ENCODE peak calls at places on chromosome 12, in nine cellular contexts. One of them, this sample, is unnamed.

GRCh38 chr12:117321572-117321971 is 39.9 kb downstream of the NOS1 start:
- DNase-seq in psoas muscle: no peak
- DNase-seq in WERI-Rb-1: no peak
- DNase-seq in heart left ventricle: no peak
- DNase-seq in bronchial epithelial cell: no peak
- DNase-seq in K562: no peak
- DNase-seq in cardiac fibroblast: no peak
- DNase-seq in fibroblast of lung: no peak
- DNase-seq in uterus: no peak
- DNase-seq in this sample: no peak

GRCh38 chr12:106976013-106976658 is 10.8 kb downstream of the MTERF2 start:
- DNase-seq in WERI-Rb-1: no peak
- DNase-seq in fibroblast of lung: peak; percentile 81
- DNase-seq in heart left ventricle: no peak
- DNase-seq in cardiac fibroblast: peak; percentile 77
- DNase-seq in K562: no peak
- DNase-seq in psoas muscle: no peak
- DNase-seq in bronchial epithelial cell: peak; percentile 35
- DNase-seq in uterus: no peak
- DNase-seq in this sample: no peak

GRCh38 chr12:55044135-55044534 is 24.4 kb downstream of the NEUROD4 start:
- DNase-seq in uterus: no peak
- DNase-seq in heart left ventricle: no peak
- DNase-seq in WERI-Rb-1: no peak
- DNase-seq in fibroblast of lung: no peak
- DNase-seq in psoas muscle: no peak
- DNase-seq in K562: no peak
- DNase-seq in cardiac fibroblast: no peak
- DNase-seq in bronchial epithelial cell: no peak
- DNase-seq in this sample: no peak

GRCh38 chr12:48512855-48513254 is 12.6 kb upstream of the OR8S1 start:
- DNase-seq in WERI-Rb-1: no peak
- DNase-seq in uterus: no peak
- DNase-seq in cardiac fibroblast: no peak
- DNase-seq in K562: no peak
- DNase-seq in psoas muscle: no peak
- DNase-seq in heart left ventricle: no peak
- DNase-seq in fibroblast of lung: no peak
- DNase-seq in bronchial epithelial cell: no peak
- DNase-seq in this sample: no peak

GRCh38 chr12:53816360-53817020 is 64.7 kb upstream of the CISTR start:
- DNase-seq in uterus: no peak
- DNase-seq in bronchial epithelial cell: peak; percentile 51
- DNase-seq in cardiac fibroblast: no peak
- DNase-seq in K562: no peak
- DNase-seq in psoas muscle: no peak
- DNase-seq in WERI-Rb-1: no peak
- DNase-seq in heart left ventricle: no peak
- DNase-seq in fibroblast of lung: no peak
- DNase-seq in this sample: peak; percentile 71

GRCh38 chr12:1171657-1172056 is 180.6 kb downstream of the ERC1 start:
- DNase-seq in heart left ventricle: no peak
- DNase-seq in uterus: no peak
- DNase-seq in K562: no peak
- DNase-seq in WERI-Rb-1: peak; percentile 15
- DNase-seq in bronchial epithelial cell: peak; percentile 60
- DNase-seq in psoas muscle: no peak
- DNase-seq in fibroblast of lung: peak; percentile 21
- DNase-seq in cardiac fibroblast: no peak
- DNase-seq in this sample: peak; percentile 60

GRCh38 chr12:69309461-69309860 is 38.7 kb upstream of the LYZ start:
- DNase-seq in bronchial epithelial cell: no peak
- DNase-seq in K562: no peak
- DNase-seq in WERI-Rb-1: no peak
- DNase-seq in heart left ventricle: no peak
- DNase-seq in psoas muscle: no peak
- DNase-seq in fibroblast of lung: peak; percentile 9
- DNase-seq in cardiac fibroblast: no peak
- DNase-seq in uterus: no peak
- DNase-seq in this sample: no peak

GRCh38 chr12:99911967-99912366 is 72.8 kb downstream of the ANKS1B start:
- DNase-seq in fibroblast of lung: peak; percentile 22
- DNase-seq in WERI-Rb-1: no peak
- DNase-seq in heart left ventricle: no peak
- DNase-seq in uterus: no peak
- DNase-seq in K562: no peak
- DNase-seq in bronchial epithelial cell: no peak
- DNase-seq in psoas muscle: no peak
- DNase-seq in cardiac fibroblast: no peak
- DNase-seq in this sample: no peak

GRCh38 chr12:3222935-3223334 is 145.8 kb downstream of the TSPAN9 start:
- DNase-seq in K562: no peak
- DNase-seq in bronchial epithelial cell: no peak
- DNase-seq in heart left ventricle: no peak
- DNase-seq in WERI-Rb-1: no peak
- DNase-seq in psoas muscle: no peak
- DNase-seq in cardiac fibroblast: no peak
- DNase-seq in uterus: no peak
- DNase-seq in fibroblast of lung: peak; percentile 41
- DNase-seq in this sample: no peak

GRCh38 chr12:130162267-130162666 is at the start of gene FZD10:
- DNase-seq in fibroblast of lung: peak; percentile 3
- DNase-seq in K562: no peak
- DNase-seq in psoas muscle: no peak
- DNase-seq in cardiac fibroblast: no peak
- DNase-seq in uterus: peak; percentile 38
- DNase-seq in bronchial epithelial cell: peak; percentile 23
- DNase-seq in heart left ventricle: peak; percentile 54
- DNase-seq in WERI-Rb-1: peak; percentile 75
- DNase-seq in this sample: peak; percentile 35

GRCh38 chr12:38775457-38775856 is 129.9 kb downstream of the CPNE8 start:
- DNase-seq in cardiac fibroblast: peak; percentile 8
- DNase-seq in K562: no peak
- DNase-seq in fibroblast of lung: no peak
- DNase-seq in bronchial epithelial cell: peak; percentile 41
- DNase-seq in psoas muscle: no peak
- DNase-seq in heart left ventricle: no peak
- DNase-seq in uterus: no peak
- DNase-seq in WERI-Rb-1: no peak
- DNase-seq in this sample: peak; percentile 48

GRCh38 chr12:83322816-83323215 is 636.1 kb downstream of the TMTC2 start:
- DNase-seq in cardiac fibroblast: no peak
- DNase-seq in uterus: no peak
- DNase-seq in WERI-Rb-1: no peak
- DNase-seq in K562: no peak
- DNase-seq in heart left ventricle: no peak
- DNase-seq in psoas muscle: no peak
- DNase-seq in bronchial epithelial cell: no peak
- DNase-seq in fibroblast of lung: no peak
- DNase-seq in this sample: no peak

GRCh38 chr12:129073157-129073915 is 220.1 kb downstream of the GLT1D1 start:
- DNase-seq in psoas muscle: no peak
- DNase-seq in uterus: no peak
- DNase-seq in bronchial epithelial cell: no peak
- DNase-seq in K562: no peak
- DNase-seq in cardiac fibroblast: no peak
- DNase-seq in fibroblast of lung: no peak
- DNase-seq in WERI-Rb-1: no peak
- DNase-seq in heart left ventricle: no peak
- DNase-seq in this sample: no peak

GRCh38 chr12:98595152-98595988 is 1.9 kb downstream of the SLC25A3 start:
- DNase-seq in cardiac fibroblast: peak; percentile 79
- DNase-seq in K562: no peak
- DNase-seq in bronchial epithelial cell: peak; percentile 74
- DNase-seq in uterus: no peak
- DNase-seq in fibroblast of lung: peak; percentile 81
- DNase-seq in psoas muscle: no peak
- DNase-seq in heart left ventricle: no peak
- DNase-seq in WERI-Rb-1: no peak
- DNase-seq in this sample: peak; percentile 63

GRCh38 chr12:119363490-119363889 is 29.0 kb downstream of the CCDC60 start:
- DNase-seq in cardiac fibroblast: no peak
- DNase-seq in heart left ventricle: no peak
- DNase-seq in WERI-Rb-1: no peak
- DNase-seq in uterus: no peak
- DNase-seq in psoas muscle: no peak
- DNase-seq in bronchial epithelial cell: no peak
- DNase-seq in K562: no peak
- DNase-seq in fibroblast of lung: no peak
- DNase-seq in this sample: no peak

GRCh38 chr12:52372216-52373154 is 5.2 kb upstream of the KRT85 start:
- DNase-seq in heart left ventricle: peak; percentile 74
- DNase-seq in WERI-Rb-1: peak; percentile 71
- DNase-seq in uterus: peak; percentile 76
- DNase-seq in psoas muscle: peak; percentile 86
- DNase-seq in fibroblast of lung: peak; percentile 83
- DNase-seq in bronchial epithelial cell: peak; percentile 83
- DNase-seq in K562: peak; percentile 63
- DNase-seq in cardiac fibroblast: peak; percentile 93
- DNase-seq in this sample: peak; percentile 93

GRCh38 chr12:131506426-131506825 is 204.5 kb upstream of the SFSWAP start:
- DNase-seq in K562: no peak
- DNase-seq in cardiac fibroblast: no peak
- DNase-seq in fibroblast of lung: no peak
- DNase-seq in uterus: no peak
- DNase-seq in WERI-Rb-1: no peak
- DNase-seq in psoas muscle: no peak
- DNase-seq in heart left ventricle: no peak
- DNase-seq in bronchial epithelial cell: no peak
- DNase-seq in this sample: no peak

GRCh38 chr12:43332977-43333649 is 218.9 kb downstream of the ADAMTS20 start:
- DNase-seq in psoas muscle: no peak
- DNase-seq in bronchial epithelial cell: peak; percentile 39
- DNase-seq in cardiac fibroblast: peak; percentile 50
- DNase-seq in uterus: no peak
- DNase-seq in WERI-Rb-1: no peak
- DNase-seq in fibroblast of lung: peak; percentile 90
- DNase-seq in heart left ventricle: no peak
- DNase-seq in K562: no peak
- DNase-seq in this sample: peak; percentile 27

DNA sequence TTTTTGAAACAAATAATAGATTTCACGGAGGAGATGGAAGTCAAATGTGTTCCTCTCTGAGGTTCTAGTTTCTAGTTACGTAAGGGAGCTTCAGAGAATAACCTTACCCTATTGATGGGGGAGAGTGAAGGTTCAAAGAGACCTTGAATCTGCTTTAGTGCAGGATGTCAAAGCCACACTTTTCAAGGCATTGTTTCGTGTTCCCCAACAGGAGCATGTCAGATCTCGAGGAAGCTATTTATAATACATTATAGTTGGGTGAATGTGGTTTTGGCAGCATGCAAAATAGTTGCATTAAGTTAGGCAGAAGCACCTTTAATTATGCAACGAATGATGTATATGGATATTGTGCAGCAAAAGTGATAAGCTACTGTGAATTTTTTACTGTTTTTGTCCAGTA is 614.9 kb downstream of the SLC16A7 start:
- DNase-seq in fibroblast of lung: no peak
- DNase-seq in uterus: no peak
- DNase-seq in K562: no peak
- DNase-seq in cardiac fibroblast: no peak
- DNase-seq in heart left ventricle: no peak
- DNase-seq in WERI-Rb-1: no peak
- DNase-seq in psoas muscle: no peak
- DNase-seq in bronchial epithelial cell: no peak
- DNase-seq in this sample: no peak
- H3K4me3 ChIP-seq in fibroblast of lung: no peak overlapping the region
- H3K4me3 ChIP-seq in uterus: no peak overlapping the region
- H3K4me3 ChIP-seq in K562: no peak overlapping the region
- H3K4me3 ChIP-seq in cardiac fibroblast: no peak overlapping the region
- H3K4me3 ChIP-seq in heart left ventricle: no peak overlapping the region
- H3K4me3 ChIP-seq in WERI-Rb-1: no peak overlapping the region
- H3K4me3 ChIP-seq in psoas muscle: no peak overlapping the region
- H3K4me3 ChIP-seq in bronchial epithelial cell: no peak overlapping the region
- H3K4me3 ChIP-seq in this sample: no peak overlapping the region

GRCh38 chr12:6638305-6638704 is 2.5 kb upstream of the LPAR5 start:
- DNase-seq in fibroblast of lung: no peak
- DNase-seq in bronchial epithelial cell: no peak
- DNase-seq in psoas muscle: peak; percentile 51
- DNase-seq in WERI-Rb-1: no peak
- DNase-seq in heart left ventricle: no peak
- DNase-seq in uterus: no peak
- DNase-seq in cardiac fibroblast: no peak
- DNase-seq in K562: no peak
- DNase-seq in this sample: no peak
- TF ChIP-seq CTCF in fibroblast of lung: no peak
- TF ChIP-seq CTCF in bronchial epithelial cell: no peak
- TF ChIP-seq CTCF in psoas muscle: no peak
- TF ChIP-seq CTCF in WERI-Rb-1: no peak
- TF ChIP-seq CTCF in heart left ventricle: no peak
- TF ChIP-seq CTCF in uterus: no peak
- TF ChIP-seq CTCF in cardiac fibroblast: no peak
- TF ChIP-seq CTCF in K562: no peak
- TF ChIP-seq CTCF in this sample: no peak

GRCh38 chr12:46659844-46660243 is 166.0 kb downstream of the SLC38A4 start:
- DNase-seq in WERI-Rb-1: no peak
- DNase-seq in heart left ventricle: no peak
- DNase-seq in psoas muscle: no peak
- DNase-seq in cardiac fibroblast: peak; percentile 64
- DNase-seq in K562: no peak
- DNase-seq in fibroblast of lung: no peak
- DNase-seq in uterus: no peak
- DNase-seq in bronchial epithelial cell: no peak
- DNase-seq in this sample: no peak
- H3K4me3 ChIP-seq in WERI-Rb-1: no peak overlapping the region
- H3K4me3 ChIP-seq in heart left ventricle: no peak overlapping the region
- H3K4me3 ChIP-seq in psoas muscle: peak overlapping the region; percentile 41
- H3K4me3 ChIP-seq in cardiac fibroblast: no peak overlapping the region
- H3K4me3 ChIP-seq in K562: no peak overlapping the region
- H3K4me3 ChIP-seq in fibroblast of lung: no peak overlapping the region
- H3K4me3 ChIP-seq in uterus: no peak overlapping the region
- H3K4me3 ChIP-seq in bronchial epithelial cell: no peak overlapping the region
- H3K4me3 ChIP-seq in this sample: no peak overlapping the region

GRCh38 chr12:71546322-71546861 is 106.8 kb downstream of the LGR5 start:
- DNase-seq in WERI-Rb-1: no peak
- DNase-seq in bronchial epithelial cell: no peak
- DNase-seq in uterus: no peak
- DNase-seq in K562: no peak
- DNase-seq in fibroblast of lung: no peak
- DNase-seq in cardiac fibroblast: peak; percentile 8
- DNase-seq in psoas muscle: no peak
- DNase-seq in heart left ventricle: no peak
- DNase-seq in this sample: no peak

GRCh38 chr12:71552728-71553501 is 110.7 kb downstream of the ZFC3H1 start:
- DNase-seq in heart left ventricle: no peak
- DNase-seq in cardiac fibroblast: no peak
- DNase-seq in uterus: no peak
- DNase-seq in WERI-Rb-1: no peak
- DNase-seq in bronchial epithelial cell: no peak
- DNase-seq in fibroblast of lung: no peak
- DNase-seq in psoas muscle: no peak
- DNase-seq in K562: no peak
- DNase-seq in this sample: no peak

GRCh38 chr12:71556471-71556870 is 107.2 kb downstream of the ZFC3H1 start:
- DNase-seq in K562: no peak
- DNase-seq in psoas muscle: no peak
- DNase-seq in uterus: no peak
- DNase-seq in cardiac fibroblast: no peak
- DNase-seq in fibroblast of lung: no peak
- DNase-seq in WERI-Rb-1: no peak
- DNase-seq in heart left ventricle: no peak
- DNase-seq in bronchial epithelial cell: no peak
- DNase-seq in this sample: no peak

GRCh38 chr12:71548906-71549305 is 109.3 kb downstream of the LGR5 start:
- DNase-seq in cardiac fibroblast: no peak
- DNase-seq in K562: no peak
- DNase-seq in WERI-Rb-1: no peak
- DNase-seq in heart left ventricle: no peak
- DNase-seq in psoas muscle: no peak
- DNase-seq in bronchial epithelial cell: no peak
- DNase-seq in fibroblast of lung: no peak
- DNase-seq in uterus: no peak
- DNase-seq in this sample: no peak

GRCh38 chr12:71551529-71551928 is 111.9 kb downstream of the LGR5 start:
- DNase-seq in psoas muscle: no peak
- DNase-seq in bronchial epithelial cell: peak; percentile 31
- DNase-seq in WERI-Rb-1: no peak
- DNase-seq in cardiac fibroblast: peak; percentile 40
- DNase-seq in uterus: no peak
- DNase-seq in fibroblast of lung: peak; percentile 33
- DNase-seq in heart left ventricle: no peak
- DNase-seq in K562: peak; percentile 13
- DNase-seq in this sample: peak; percentile 33
- TF ChIP-seq CTCF in psoas muscle: peak; percentile 30
- TF ChIP-seq CTCF in bronchial epithelial cell: peak; percentile 10
- TF ChIP-seq CTCF in WERI-Rb-1: peak; percentile 37
- TF ChIP-seq CTCF in cardiac fibroblast: peak; percentile 35
- TF ChIP-seq CTCF in uterus: no peak
- TF ChIP-seq CTCF in fibroblast of lung: peak; percentile 48
- TF ChIP-seq CTCF in heart left ventricle: no peak
- TF ChIP-seq CTCF in K562: peak; percentile 79
- TF ChIP-seq CTCF in this sample: peak; percentile 48